ENCODE peak calls at places on chromosomes 6 and 20, in four cellular contexts. O, G, Z and E are unnamed samples.

GRCh38 chr6:99745651-99746050 is 139.0 kb downstream of the PRDM13 start:
- DNase-seq in O (no peak), G (no peak), Z (no peak), E (peak)

GRCh38 chr6:142457638-142458406 is 156.0 kb downstream of the ADGRG6 start:
- DNase-seq in O (no peak), G (no peak), Z (no peak), E (no peak)

GRCh38 chr6:14792118-14792955 is 453.5 kb upstream of the JARID2 start:
- DNase-seq in O (no peak), G (no peak), Z (no peak), E (no peak)

GRCh38 chr20:53678990-53679596 is 85.5 kb upstream of the ZNF217 start:
- DNase-seq in O (no peak), G (no peak), Z (peak), E (no peak)

GRCh38 chr20:38337561-38338140 is 8.6 kb upstream of the LBP start:
- DNase-seq in O (peak), G (peak), Z (no peak), E (peak)

GRCh38 chr20:41203660-41204059 is 66.3 kb downstream of the PLCG1 start:
- DNase-seq in O (no peak), G (no peak), Z (no peak), E (no peak)

GRCh38 chr6:72760130-72760793 is 138.4 kb downstream of the KCNQ5 start:
- DNase-seq in O (no peak), G (no peak), Z (peak), E (no peak)

GRCh38 chr20:53247460-53248103 is 275.4 kb downstream of the TSHZ2 start:
- DNase-seq in O (no peak), G (no peak), Z (no peak), E (no peak)

GRCh38 chr6:141463237-141463977 is 669.3 kb upstream of the GJE1 start:
- DNase-seq in O (no peak), G (no peak), Z (peak), E (no peak)

GRCh38 chr6:3260772-3261517 is 2.2 kb downstream of the PSMG4 start:
- DNase-seq in O (no peak), G (no peak), Z (no peak), E (no peak)

GRCh38 chr6:109947001-109947400 is 31.1 kb upstream of the GPR6 start:
- DNase-seq in O (no peak), G (no peak), Z (no peak), E (no peak)

GRCh38 chr20:5864428-5864827 is 85.9 kb downstream of the TRMT6 start:
- DNase-seq in O (no peak), G (no peak), Z (no peak), E (no peak)

GRCh38 chr6:30646450-30647038 is 389 bp upstream of the C6orf136 start:
- DNase-seq in O (peak), G (peak), Z (no peak), E (peak)

GRCh38 chr6:170178561-170179477 is 112.1 kb downstream of the DLL1 start:
- DNase-seq in O (peak), G (peak), Z (peak), E (no peak)

GRCh38 chr6:6826961-6827360 is 238.4 kb downstream of the LY86 start:
- DNase-seq in O (no peak), G (no peak), Z (no peak), E (no peak)

GRCh38 chr6:35723587-35723986 is 13.2 kb upstream of the ARMC12 start:
- DNase-seq in O (no peak), G (no peak), Z (no peak), E (no peak)

GRCh38 chr6:110618591-110619267 is 142.3 kb upstream of the SLC22A16 start:
- DNase-seq in O (no peak), G (no peak), Z (peak), E (no peak)

GRCh38 chr6:158978752-158979151 is 21.2 kb downstream of the RSPH3 start:
- DNase-seq in O (no peak), G (no peak), Z (peak), E (peak)

GRCh38 chr6:46777476-46778346 is 15.5 kb upstream of the MEP1A start:
- DNase-seq in O (no peak), G (no peak), Z (no peak), E (peak)

GRCh38 chr20:44572551-44573500 is 9.6 kb upstream of the PKIG start:
- DNase-seq in O (no peak), G (no peak), Z (peak), E (peak)

GRCh38 chr6:26087284-26088115 is at the start of gene HFE:
- DNase-seq in O (peak), G (peak), Z (peak), E (no peak)

GRCh38 chr6:166927240-166927941 is 29.0 kb downstream of the RNASET2 start:
- DNase-seq in O (no peak), G (no peak), Z (no peak), E (no peak)

GRCh38 chr6:90586675-90587638 is at the start of gene MAP3K7:
- DNase-seq in O (peak), G (peak), Z (peak), E (peak)

GRCh38 chr6:158905277-158905676 is 86.1 kb upstream of the EZR start:
- DNase-seq in O (no peak), G (no peak), Z (peak), E (no peak)

GRCh38 chr6:163381118-163381751 is 33.3 kb upstream of the QKI start:
- DNase-seq in O (no peak), G (no peak), Z (no peak), E (no peak)

GRCh38 chr6:100447900-100448700 is 16.6 kb downstream of the SIM1 start:
- DNase-seq in O (peak), G (peak), Z (no peak), E (no peak)

GRCh38 chr6:94130458-94130857 is 711.1 kb upstream of the EPHA7 start:
- DNase-seq in O (no peak), G (no peak), Z (no peak), E (no peak)

GRCh38 chr6:10417681-10418104 is 2.8 kb upstream of the TFAP2A start:
- DNase-seq in O (no peak), G (no peak), Z (no peak), E (no peak)

GRCh38 chr20:35465976-35466375 is 10.6 kb downstream of the CEP250 start:
- DNase-seq in O (no peak), G (no peak), Z (no peak), E (no peak)

GRCh38 chr6:111734068-111734825 is 128.6 kb upstream of the TRAF3IP2 start:
- DNase-seq in O (no peak), G (no peak), Z (peak), E (no peak)

GRCh38 chr6:41732601-41733348 is 2.6 kb downstream of the TFEB start:
- DNase-seq in O (no peak), G (no peak), Z (no peak), E (no peak)

GRCh38 chr20:36207602-36208001 is 28.7 kb upstream of the AAR2 start:
- DNase-seq in O (no peak), G (no peak), Z (no peak), E (no peak)

GRCh38 chr6:27471365-27472115 is 1.4 kb downstream of the ZNF184 start:
- DNase-seq in O (no peak), G (no peak), Z (no peak), E (no peak)

GRCh38 chr6:91715171-91715805 is 1128.4 kb upstream of the MAP3K7 start:
- DNase-seq in O (no peak), G (no peak), Z (no peak), E (no peak)

GRCh38 chr6:7112741-7113313 is 5.1 kb downstream of the RREB1 start:
- DNase-seq in O (no peak), G (no peak), Z (no peak), E (peak)

GRCh38 chr6:46279874-46280273 is 109.1 kb upstream of the ENPP5 start:
- DNase-seq in O (no peak), G (no peak), Z (no peak), E (no peak)

GRCh38 chr6:149636116-149636515 is 12.4 kb downstream of the KATNA1 start:
- DNase-seq in O (no peak), G (no peak), Z (peak), E (peak)

DNA sequence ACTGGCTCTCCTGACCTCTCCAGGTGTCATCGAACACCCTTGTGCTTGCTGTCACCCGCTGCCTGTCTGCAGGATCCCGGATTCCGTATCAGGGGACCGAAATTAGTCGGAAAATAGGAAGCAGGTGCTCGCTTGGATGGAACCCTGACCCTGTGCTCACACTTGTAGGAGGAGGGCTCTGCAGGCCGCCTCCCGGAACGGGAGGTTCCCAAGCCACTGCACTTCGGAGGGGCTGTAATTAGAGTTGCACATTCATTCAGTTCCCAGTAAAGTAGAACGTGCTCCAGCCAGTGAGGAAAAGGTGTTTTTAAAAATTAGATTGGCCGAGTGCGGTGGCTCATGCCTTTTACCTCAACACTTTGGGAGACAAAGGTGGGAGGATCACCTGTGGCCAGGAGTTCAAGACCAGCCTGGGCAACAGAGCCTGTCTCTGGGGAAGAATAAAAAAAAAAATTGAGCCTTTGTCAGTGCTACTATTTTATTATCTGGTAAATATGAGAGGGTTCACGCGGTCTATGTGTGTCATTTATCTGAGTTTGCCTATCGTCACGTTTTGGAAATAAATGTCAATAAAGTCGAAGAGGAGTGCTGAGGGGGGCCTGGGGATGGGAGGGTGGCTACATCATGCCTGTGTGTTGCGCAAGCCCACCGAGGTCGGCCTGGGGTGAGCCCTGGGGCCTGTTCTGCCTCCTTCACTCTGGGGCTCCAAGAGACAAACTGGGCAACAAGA is 1.5 kb upstream of the GMEB2 start:
- DNase-seq in O (no peak), G (no peak), Z (peak), E (peak)
- H3K4ac ChIP-seq in O (no peak), G (no peak), Z (peak), E (no peak)

GRCh38 chr6:13573669-13574110 is 711 bp upstream of the SIRT5 start:
- DNase-seq in O (no peak), G (peak), Z (peak), E (peak)
- H3K4ac ChIP-seq in O (no peak), G (no peak), Z (peak), E (no peak)

DNA sequence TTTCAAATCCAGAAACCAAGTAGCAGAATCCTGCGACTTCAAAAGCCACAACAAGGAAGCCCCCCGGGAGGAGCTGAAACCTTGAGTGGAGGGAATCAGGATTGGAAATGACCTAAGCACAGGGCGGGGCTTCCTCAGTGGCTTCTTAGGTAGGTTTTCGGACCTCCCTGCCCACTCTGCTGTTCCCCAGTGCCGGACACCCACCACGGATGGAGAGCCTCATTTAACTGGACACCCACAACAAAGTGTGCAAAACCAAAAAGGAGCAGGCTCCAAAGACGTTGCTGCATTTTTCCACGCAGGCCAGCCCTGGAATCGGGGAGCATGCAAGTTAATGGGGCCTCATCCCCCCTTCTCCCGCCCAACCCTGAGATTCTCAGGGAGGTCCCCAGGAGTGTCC is 144.4 kb downstream of the NFATC2 start:
- DNase-seq in O (no peak), G (no peak), Z (no peak), E (no peak)
- H3K4ac ChIP-seq in O (no peak), G (no peak), Z (no peak), E (no peak)

GRCh38 chr6:17930321-17930993 is 57.0 kb downstream of the KIF13A start:
- DNase-seq in O (no peak), G (no peak), Z (peak), E (peak)
- H3K4ac ChIP-seq in O (no peak), G (no peak), Z (peak), E (no peak)

GRCh38 chr6:33843086-33843695 is 39.4 kb upstream of the MLN start:
- DNase-seq in O (no peak), G (no peak), Z (no peak), E (no peak)
- H3K4ac ChIP-seq in O (no peak), G (no peak), Z (peak), E (no peak)

GRCh38 chr20:32989507-32990283 is 14.5 kb downstream of the SUN5 start:
- DNase-seq in O (no peak), G (no peak), Z (no peak), E (no peak)
- H3K4ac ChIP-seq in O (no peak), G (no peak), Z (no peak), E (no peak)